ENCODE peak calls at places on chromosomes 13 and 19, in nine cellular contexts. U is cardiac fibroblast, O is left ventricle myocardium inferior, W is A549, X is astrocyte of the spinal cord, Z is colonic mucosa, P is GM06990, G is fibroblast of the aortic adventitia, V is AG04449. B is an unnamed sample.

GRCh38 chr19:41755328-41755913 is at the start of gene CEACAM6:
- DNase-seq in P (no peak), V (no peak), G (no peak), X (no peak), Z (peak), W (peak), O (no peak), U (no peak), B (no peak)

GRCh38 chr13:101875717-101876393 is 423.4 kb downstream of the ITGBL1 start:
- DNase-seq in X (peak), O (no peak), G (peak), P (no peak), W (no peak), U (peak), Z (no peak), V (no peak), B (no peak)

GRCh38 chr13:69601661-69602060 is 506.0 kb upstream of the ATXN8OS start:
- DNase-seq in X (no peak), P (no peak), U (no peak), W (no peak), V (no peak), G (no peak), Z (no peak), O (no peak), B (no peak)

GRCh38 chr19:47309608-47310007 is at the start of gene C5AR1:
- DNase-seq in V (no peak), Z (no peak), O (peak), P (no peak), W (no peak), U (peak), X (no peak), G (no peak), B (no peak)

GRCh38 chr13:113581871-113582270 is 2.7 kb upstream of the TFDP1 start:
- DNase-seq in Z (peak), U (no peak), V (no peak), O (no peak), P (no peak), W (no peak), G (no peak), X (no peak), B (no peak)

GRCh38 chr13:113123226-113124150 is 889 bp downstream of the F10 start:
- DNase-seq in W (no peak), X (no peak), V (no peak), O (no peak), U (no peak), Z (no peak), G (peak), P (no peak), B (no peak)

GRCh38 chr19:38759590-38760003 is 13.7 kb downstream of the LGALS7 start:
- DNase-seq in U (no peak), O (no peak), P (no peak), G (no peak), X (no peak), W (no peak), Z (peak), V (no peak), B (no peak)

GRCh38 chr13:94710881-94711560 is 1.3 kb downstream of the SOX21 start:
- DNase-seq in Z (no peak), G (no peak), O (no peak), X (peak), P (no peak), V (no peak), U (no peak), W (peak), B (no peak)

GRCh38 chr19:39177110-39177699 is 19.6 kb upstream of the NCCRP1 start:
- DNase-seq in G (no peak), Z (no peak), V (no peak), P (no peak), W (no peak), O (no peak), U (no peak), X (no peak), B (no peak)

GRCh38 chr19:37925212-37925611 is 18.2 kb downstream of the SIPA1L3 start:
- DNase-seq in X (no peak), V (no peak), U (no peak), O (no peak), G (no peak), Z (no peak), W (no peak), P (no peak), B (no peak)

GRCh38 chr19:41997851-41998229 is 3.8 kb upstream of the ATP1A3 start:
- DNase-seq in W (no peak), G (no peak), P (no peak), O (no peak), U (no peak), Z (no peak), V (no peak), X (no peak), B (no peak)

GRCh38 chr13:97274782-97275252 is 52.7 kb downstream of the MBNL2 start:
- DNase-seq in O (no peak), U (peak), V (no peak), W (no peak), G (peak), X (peak), P (no peak), Z (no peak), B (no peak)
- TF ChIP-seq CTCF in O (no peak), U (no peak), V (no peak), W (no peak), G (no peak), X (no peak), P (no peak), Z (no peak), B (no peak)

DNA sequence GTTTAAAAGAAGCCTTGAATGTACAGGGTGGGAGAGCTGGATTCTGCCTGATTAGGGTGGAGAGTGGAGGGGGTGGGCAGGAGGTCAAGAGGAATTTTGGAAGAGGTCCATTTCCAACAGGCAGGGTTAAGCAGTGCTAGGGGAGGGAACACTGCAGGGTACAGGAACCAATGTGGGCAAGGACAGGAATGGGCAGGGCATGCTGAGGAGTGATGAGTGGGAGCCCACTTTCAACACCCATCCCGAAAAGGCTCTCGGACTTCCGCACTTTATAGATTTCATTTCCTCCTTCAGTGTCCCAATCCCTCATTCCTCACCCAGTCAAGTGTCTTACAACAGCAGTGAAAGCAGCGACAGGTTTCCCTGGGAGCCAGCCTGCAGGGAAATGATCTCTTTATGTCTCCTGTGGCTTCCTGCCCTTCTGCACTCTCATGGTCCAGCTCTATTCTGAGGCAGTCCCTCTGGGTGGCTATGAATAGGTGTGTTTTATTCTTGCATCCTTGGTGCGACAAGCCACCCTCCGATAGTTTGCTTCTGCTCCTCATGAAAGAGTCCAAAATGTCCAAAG is 50.5 kb upstream of the ZNF507 start:
- DNase-seq in V (no peak), W (no peak), U (no peak), X (no peak), G (no peak), Z (no peak), O (no peak), P (no peak), B (no peak)
- H3K4me3 ChIP-seq in V (no peak), W (no peak), U (no peak), X (no peak), G (no peak), Z (no peak), O (no peak), P (no peak), B (no peak)

DNA sequence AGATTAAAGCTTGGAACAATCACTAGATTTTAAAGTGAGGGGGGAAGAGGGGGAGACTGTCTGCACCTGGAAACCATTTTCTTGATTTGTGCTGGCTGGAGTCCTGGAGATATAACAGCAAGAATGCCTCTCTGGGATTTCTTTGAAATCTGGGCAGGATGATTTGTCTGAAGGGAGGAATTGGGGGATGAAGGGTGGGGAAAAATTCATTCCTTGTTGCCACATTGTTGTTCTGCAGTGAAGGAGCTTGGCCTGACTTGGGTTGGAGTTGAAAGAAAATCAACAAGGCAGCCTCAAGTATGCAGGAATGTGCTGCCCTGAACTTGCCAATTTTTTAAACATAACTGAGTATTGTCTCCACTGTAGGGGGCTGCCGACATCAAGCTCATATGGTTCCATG is 627.6 kb upstream of the KLF12 start:
- DNase-seq in G (peak), O (no peak), P (no peak), Z (no peak), W (no peak), V (peak), U (peak), X (peak), B (no peak)
- TF ChIP-seq CTCF in G (no peak), O (no peak), P (no peak), Z (no peak), W (no peak), V (no peak), U (no peak), X (no peak), B (no peak)

GRCh38 chr13:42873081-42873480 is 91.7 kb downstream of the FAM216B start:
- DNase-seq in V (no peak), Z (no peak), W (no peak), O (no peak), P (no peak), X (no peak), G (no peak), U (no peak), B (no peak)
- H3K4me3 ChIP-seq in V (no peak), Z (no peak), W (no peak), O (no peak), P (no peak), X (no peak), G (no peak), U (no peak), B (no peak)

DNA sequence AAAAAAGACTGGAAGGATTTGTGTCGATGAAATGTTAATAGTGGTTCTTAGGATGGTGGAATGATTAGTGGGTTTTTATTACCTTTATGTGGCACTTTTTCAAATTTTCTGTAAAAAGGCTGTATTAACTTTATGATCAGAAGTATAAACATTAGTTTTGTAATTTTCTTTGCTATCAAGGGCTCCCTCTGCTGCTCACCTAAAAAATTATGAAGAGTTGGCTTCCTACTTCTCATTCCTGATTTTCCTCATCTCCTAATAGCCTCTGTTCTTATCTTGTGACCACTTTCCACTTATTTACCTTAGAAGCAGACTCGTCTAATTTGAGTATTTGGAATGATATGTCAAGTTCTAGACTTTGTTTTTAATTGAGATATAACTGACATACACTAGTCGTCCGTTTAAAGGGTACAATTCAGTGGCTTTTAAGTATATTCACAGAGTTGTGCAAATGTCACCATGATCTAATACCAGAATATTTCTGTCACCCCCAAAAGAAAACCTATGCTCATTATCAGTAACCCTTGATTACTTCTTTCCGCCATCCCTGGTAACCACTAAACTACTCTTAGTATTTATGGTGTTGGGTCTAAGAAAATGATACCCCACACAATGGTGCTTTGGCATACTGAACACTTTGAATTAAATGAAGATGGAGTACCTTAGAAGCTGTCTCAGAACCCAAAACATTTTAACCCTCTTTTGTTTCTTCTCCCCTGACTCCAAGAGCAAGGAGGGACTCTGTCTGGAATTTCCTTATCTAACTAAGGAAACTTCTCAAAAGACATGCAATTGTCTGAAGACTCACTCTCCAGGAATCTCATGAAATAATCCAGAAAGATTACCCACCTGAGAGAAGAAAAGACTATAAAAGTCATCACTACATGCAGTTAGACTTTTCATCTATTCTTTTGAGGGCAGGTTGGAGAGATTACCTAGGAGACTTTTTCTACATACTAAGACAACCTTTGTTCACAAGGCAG is 311.3 kb downstream of the DLEU7 start:
- DNase-seq in U (peak), O (no peak), W (no peak), G (peak), P (no peak), X (peak), Z (no peak), V (no peak), B (no peak)
- TF ChIP-seq CTCF in U (peak), O (peak), W (peak), G (peak), P (peak), X (peak), Z (peak), V (peak), B (peak)

GRCh38 chr13:90300015-90300414 is 1047.5 kb upstream of the MIR17HG start:
- DNase-seq in X (no peak), O (no peak), Z (no peak), G (no peak), W (no peak), P (no peak), U (no peak), V (no peak), B (no peak)

GRCh38 chr13:90307136-90307535 is 1040.4 kb upstream of the MIR17HG start:
- DNase-seq in P (no peak), G (no peak), U (no peak), X (no peak), V (no peak), O (no peak), Z (no peak), W (no peak), B (no peak)

GRCh38 chr13:90308249-90308648 is 1039.2 kb upstream of the MIR17HG start:
- DNase-seq in O (no peak), P (no peak), W (no peak), Z (no peak), G (no peak), U (no peak), X (no peak), V (no peak), B (no peak)

GRCh38 chr13:90302113-90302512 is 1045.4 kb upstream of the MIR17HG start:
- DNase-seq in X (peak), O (no peak), Z (no peak), W (no peak), V (no peak), U (peak), P (no peak), G (peak), B (no peak)

DNA sequence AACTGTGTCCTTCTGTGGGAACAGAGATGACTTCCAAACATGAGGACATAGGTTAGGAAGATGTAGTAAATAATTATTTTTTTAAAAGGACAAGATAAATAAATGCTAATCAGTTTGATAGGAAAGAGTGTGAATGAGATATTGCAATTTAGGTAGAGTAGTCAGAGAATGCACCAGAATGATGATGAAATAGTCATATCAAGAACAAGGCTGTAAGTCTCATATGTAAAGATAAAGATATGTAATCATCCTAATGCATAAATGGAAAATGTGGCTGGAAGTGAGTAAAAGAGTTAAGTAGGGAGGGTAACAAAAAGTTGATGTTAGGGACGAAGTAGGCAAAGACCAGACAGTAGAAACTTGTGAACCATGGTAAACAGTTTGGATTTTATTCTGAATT is 1041.7 kb upstream of the MIR17HG start:
- DNase-seq in U (no peak), W (no peak), X (no peak), O (no peak), V (no peak), G (no peak), Z (no peak), P (no peak), B (no peak)
- H3K4me3 ChIP-seq in U (no peak), W (no peak), X (no peak), O (no peak), V (no peak), G (no peak), Z (no peak), P (no peak), B (no peak)

GRCh38 chr19:19407640-19407933 is 2.1 kb downstream of the GATAD2A start:
- DNase-seq in V (no peak), Z (no peak), G (no peak), U (no peak), O (no peak), X (no peak), P (no peak), W (no peak), B (no peak)

GRCh38 chr19:19409235-19410030 is 4.0 kb downstream of the GATAD2A start:
- DNase-seq in Z (no peak), V (no peak), G (no peak), W (no peak), U (no peak), P (no peak), O (no peak), X (no peak), B (no peak)

GRCh38 chr19:19406878-19407639 is 1.6 kb downstream of the GATAD2A start:
- DNase-seq in W (no peak), U (peak), O (no peak), Z (peak), P (no peak), V (no peak), G (peak), X (peak), B (no peak)

GRCh38 chr19:19405919-19406877 is 723 bp downstream of the GATAD2A start:
- DNase-seq in G (peak), W (no peak), V (no peak), U (peak), O (peak), X (peak), Z (peak), P (peak), B (no peak)

DNA sequence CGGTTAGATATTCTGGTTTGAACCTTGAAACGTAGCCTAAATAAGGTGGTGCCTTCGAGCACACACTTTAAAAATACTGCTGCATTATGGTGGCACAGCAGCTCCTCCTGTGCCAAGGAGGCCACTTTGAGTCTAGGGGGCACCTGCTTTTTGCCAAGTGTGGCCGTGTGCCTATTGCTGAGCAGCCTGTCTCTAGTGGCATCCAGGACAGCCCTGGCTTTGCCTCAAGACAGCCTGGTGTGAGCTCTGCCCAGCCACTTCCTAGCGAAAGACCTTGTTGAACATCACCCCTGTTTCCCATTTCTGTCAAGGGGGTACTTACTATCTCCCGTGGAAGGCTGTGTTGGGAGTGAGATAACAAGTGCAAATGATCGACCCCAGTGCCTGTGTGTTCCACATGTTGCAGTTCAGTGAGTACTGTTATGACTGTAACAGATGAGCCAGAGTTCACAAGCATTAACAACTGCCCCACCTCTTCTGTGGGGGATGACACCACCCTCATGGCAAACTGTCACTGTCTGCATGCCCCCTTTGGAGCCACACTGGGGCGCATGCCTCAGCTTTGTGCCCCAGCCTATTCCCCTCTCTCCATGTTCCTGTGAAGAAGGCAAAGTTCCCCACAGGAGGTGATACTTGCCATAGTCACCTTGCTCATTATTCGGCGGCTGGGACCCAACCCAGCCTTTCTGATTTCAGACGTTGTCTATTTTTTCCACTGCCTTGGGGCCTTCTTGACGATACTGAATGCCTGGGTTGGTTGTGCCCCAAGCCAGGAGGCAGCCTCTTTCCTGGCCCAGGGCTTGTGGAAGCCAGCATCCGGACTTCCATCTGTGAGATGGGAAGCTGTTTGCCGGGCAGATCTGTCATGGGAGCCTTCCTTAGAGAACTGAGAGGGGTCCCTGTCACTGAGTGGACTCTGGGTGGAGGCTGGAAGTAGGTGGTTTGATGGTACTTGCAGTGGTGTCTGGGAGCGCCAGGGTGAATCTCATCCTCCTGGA is 5.4 kb downstream of the GATAD2A start:
- DNase-seq in Z (no peak), U (no peak), G (no peak), X (no peak), W (no peak), P (peak), O (no peak), V (no peak), B (no peak)
- TF ChIP-seq CTCF in Z (no peak), U (no peak), G (no peak), X (no peak), W (no peak), P (no peak), O (no peak), V (no peak), B (no peak)